ENCODE peak calls at places on chromosome 22, in four cellular contexts. K is head of caudate nucleus, O is NCI-H1930, V is non-pigmented ciliary epithelial cell. A is an unnamed sample.

GRCh38 chr22:36010913-36011312 is 17.7 kb downstream of the RBFOX2 start:
- DNase-seq in O (no peak), K (no peak), V (no peak), A (no peak)

GRCh38 chr22:31192513-31192912 is 19.6 kb upstream of the LIMK2 start:
- DNase-seq in V (no peak), K (no peak), O (no peak), A (no peak)

GRCh38 chr22:25833676-25834075 is 91.7 kb downstream of the MYO18B start:
- DNase-seq in V (no peak), O (no peak), K (no peak), A (peak)

GRCh38 chr22:44425356-44425755 is 72.7 kb downstream of the RTL6 start:
- DNase-seq in V (no peak), O (no peak), K (no peak), A (no peak)

GRCh38 chr22:24972369-24972768 is 19.9 kb downstream of the KIAA1671 start:
- DNase-seq in O (no peak), K (no peak), V (no peak), A (no peak)

GRCh38 chr22:29313126-29314071 is 2.1 kb downstream of the RASL10A start:
- DNase-seq in V (no peak), K (no peak), O (no peak), A (no peak)

GRCh38 chr22:50530857-50531545 is 1.2 kb upstream of the TYMP start:
- DNase-seq in K (no peak), V (no peak), O (peak), A (peak)

GRCh38 chr22:31846161-31847115 is 92.6 kb downstream of the DEPDC5 start:
- DNase-seq in O (no peak), V (peak), K (no peak), A (no peak)

GRCh38 chr22:49967333-49968241 is 7.0 kb downstream of the PIM3 start:
- DNase-seq in O (no peak), K (peak), V (no peak), A (no peak)

GRCh38 chr22:35785181-35785923 is 67.7 kb downstream of the APOL5 start:
- DNase-seq in K (no peak), V (no peak), O (no peak), A (no peak)

GRCh38 chr22:36818010-36818642 is 1.3 kb upstream of the PVALB start:
- DNase-seq in K (no peak), O (no peak), V (no peak), A (no peak)

GRCh38 chr22:37189011-37189466 is 992 bp upstream of the C1QTNF6 start:
- DNase-seq in K (no peak), O (no peak), V (no peak), A (peak)

GRCh38 chr22:34845391-34845790 is 220.6 kb upstream of the ISX start:
- DNase-seq in V (no peak), O (no peak), K (no peak), A (no peak)

GRCh38 chr22:30196141-30196866 is 50.3 kb downstream of the LIF start:
- DNase-seq in V (peak), O (no peak), K (no peak), A (peak)

GRCh38 chr22:47599753-47600152 is 837.3 kb downstream of the TBC1D22A start:
- DNase-seq in K (no peak), O (no peak), V (no peak), A (no peak)

GRCh38 chr22:38139901-38140300 is 29.4 kb upstream of the BAIAP2L2 start:
- DNase-seq in O (no peak), V (no peak), K (no peak), A (no peak)

GRCh38 chr22:37032535-37033460 is 13.3 kb downstream of the MPST start:
- DNase-seq in V (no peak), K (no peak), O (no peak), A (no peak)

GRCh38 chr22:46735747-46736608 is 2.1 kb downstream of the CERK start:
- DNase-seq in O (no peak), V (no peak), K (no peak), A (no peak)

GRCh38 chr22:20591660-20592310 is 84.4 kb downstream of the MED15 start:
- DNase-seq in O (no peak), K (no peak), V (peak), A (no peak)

GRCh38 chr22:49753276-49753884 is 74.3 kb downstream of the BRD1 start:
- DNase-seq in O (no peak), K (no peak), V (no peak), A (no peak)

GRCh38 chr22:25656724-25657123 is 85.3 kb upstream of the MYO18B start:
- DNase-seq in V (no peak), K (no peak), O (no peak), A (no peak)

GRCh38 chr22:22903355-22903777 is 15.8 kb downstream of the IGLL5 start:
- DNase-seq in V (no peak), O (no peak), K (no peak), A (no peak)